ENCODE peak calls at places on chromosomes 2 and 18, in four cellular contexts. J, E, M and H are unnamed samples.

GRCh38 chr18:60892855-60893254 is 440.4 kb upstream of the CDH20 start:
- DNase-seq in E (peak; percentile 79), M (no peak), J (no peak), H (no peak)

GRCh38 chr2:233470839-233471238 is 95.7 kb downstream of the USP40 start:
- DNase-seq in J (no peak), M (no peak), E (no peak), H (no peak)

GRCh38 chr2:36277146-36277808 is 78.3 kb upstream of the CRIM1 start:
- DNase-seq in J (peak; percentile 26), E (peak; percentile 95), M (no peak), H (no peak)

GRCh38 chr18:55592572-55592971 is 4.6 kb upstream of the TCF4 start:
- DNase-seq in E (peak; percentile 63), M (no peak), J (no peak), H (no peak)

GRCh38 chr2:101435011-101435862 is 39.7 kb downstream of the RFX8 start:
- DNase-seq in M (no peak), E (no peak), J (no peak), H (no peak)

GRCh38 chr2:152418688-152419087 is 83.7 kb downstream of the FMNL2 start:
- DNase-seq in M (no peak), E (peak; percentile 64), J (no peak), H (no peak)

GRCh38 chr2:219358170-219359075 is 25.9 kb upstream of the RESP18 start:
- DNase-seq in J (no peak), E (no peak), M (no peak), H (no peak)

GRCh38 chr2:190765386-190766173 is 115.0 kb upstream of the GLS start:
- DNase-seq in E (peak; percentile 74), J (peak; percentile 23), M (no peak), H (no peak)

GRCh38 chr2:191228861-191229260 is 16.3 kb upstream of the MYO1B start:
- DNase-seq in M (no peak), E (no peak), J (no peak), H (no peak)

GRCh38 chr2:20443276-20443920 is 3.5 kb upstream of the RHOB start:
- DNase-seq in M (peak; percentile 43), E (no peak), J (no peak), H (no peak)